ENCODE peak calls at places on chromosomes 7 and 10, in five cellular contexts. G, Q, R, O and D are unnamed samples. For H3K27me3, the result is how much of the 10 kb centered on the place peaks cover.

GRCh38 chr10:27658788-27659187 is 86.8 kb downstream of the MKX start:
- DNase-seq in R (no peak), O (no peak), Q (no peak), G (no peak), D (peak)

GRCh38 chr10:124237282-124237975 is 144.0 kb upstream of the CHST15 start:
- DNase-seq in G (no peak), Q (no peak), O (no peak), R (no peak), D (no peak)

GRCh38 chr7:150994141-150994837 is 3.5 kb downstream of the NOS3 start:
- DNase-seq in G (peak), Q (no peak), O (no peak), R (no peak), D (no peak)

GRCh38 chr7:3138992-3139391 is 95.3 kb upstream of the CARD11 start:
- DNase-seq in G (no peak), Q (peak), R (no peak), O (no peak), D (no peak)

GRCh38 chr10:115001506-115002381 is 63.7 kb downstream of the TRUB1 start:
- DNase-seq in G (no peak), Q (no peak), O (no peak), R (no peak), D (no peak)

GRCh38 chr10:73577788-73578187 is 13.4 kb downstream of the USP54 start:
- DNase-seq in Q (no peak), G (peak), O (peak), R (peak), D (no peak)

GRCh38 chr7:54992876-54993490 is 25.8 kb upstream of the EGFR start:
- DNase-seq in O (no peak), G (no peak), R (no peak), Q (no peak), D (peak)

GRCh38 chr7:81260152-81260551 is 341.3 kb upstream of the SEMA3C start:
- DNase-seq in Q (no peak), G (no peak), R (no peak), O (no peak), D (no peak)

GRCh38 chr10:29470355-29470705 is 164.4 kb downstream of the SVIL start:
- DNase-seq in G (peak), Q (no peak), O (no peak), R (peak), D (no peak)

GRCh38 chr10:43208147-43209063 is 58.5 kb downstream of the RASGEF1A start:
- DNase-seq in O (no peak), R (no peak), G (no peak), Q (peak), D (no peak)

GRCh38 chr7:121755286-121755685 is 117.7 kb upstream of the PTPRZ1 start:
- DNase-seq in G (peak), O (no peak), Q (no peak), R (no peak), D (no peak)

GRCh38 chr10:73889014-73889413 is 14.7 kb upstream of the CAMK2G start:
- DNase-seq in O (no peak), G (no peak), Q (peak), R (no peak), D (peak)

GRCh38 chr10:73217628-73218027 is 29.4 kb downstream of the DNAJC9 start:
- DNase-seq in Q (no peak), G (no peak), R (no peak), O (no peak), D (no peak)

GRCh38 chr7:31663072-31663471 is 23.9 kb upstream of the PPP1R17 start:
- DNase-seq in G (no peak), Q (no peak), O (no peak), R (peak), D (no peak)

GRCh38 chr10:35089641-35090161 is 440 bp downstream of the CUL2 start:
- DNase-seq in R (peak), G (peak), O (no peak), Q (no peak), D (no peak)

GRCh38 chr10:63699785-63700184 is 178.6 kb downstream of the REEP3 start:
- DNase-seq in R (no peak), G (no peak), Q (no peak), O (no peak), D (peak)

GRCh38 chr7:145478551-145478950 is 638.0 kb upstream of the CNTNAP2 start:
- DNase-seq in Q (no peak), R (no peak), O (no peak), G (peak), D (no peak)

GRCh38 chr7:132518102-132518838 is 58.0 kb downstream of the PLXNA4 start:
- DNase-seq in R (peak), O (no peak), G (no peak), Q (no peak), D (no peak)

GRCh38 chr10:84269773-84270172 is 24.9 kb downstream of the RGR start:
- DNase-seq in Q (no peak), O (no peak), G (no peak), R (no peak), D (peak)

GRCh38 chr7:139915864-139916716 is 87.0 kb downstream of the TBXAS1 start:
- DNase-seq in Q (peak), O (no peak), G (no peak), R (no peak), D (peak)
- H3K27ac ChIP-seq in Q (peak), O (no peak), G (no peak), R (no peak), D (peak)

GRCh38 chr7:116683786-116684185 is 11.8 kb downstream of the MET start:
- DNase-seq in R (no peak), G (no peak), O (no peak), Q (no peak), D (no peak)
- H3K27me3 ChIP-seq in R (under half), G (under half), O (under half), Q (under half), D (under half)

DNA sequence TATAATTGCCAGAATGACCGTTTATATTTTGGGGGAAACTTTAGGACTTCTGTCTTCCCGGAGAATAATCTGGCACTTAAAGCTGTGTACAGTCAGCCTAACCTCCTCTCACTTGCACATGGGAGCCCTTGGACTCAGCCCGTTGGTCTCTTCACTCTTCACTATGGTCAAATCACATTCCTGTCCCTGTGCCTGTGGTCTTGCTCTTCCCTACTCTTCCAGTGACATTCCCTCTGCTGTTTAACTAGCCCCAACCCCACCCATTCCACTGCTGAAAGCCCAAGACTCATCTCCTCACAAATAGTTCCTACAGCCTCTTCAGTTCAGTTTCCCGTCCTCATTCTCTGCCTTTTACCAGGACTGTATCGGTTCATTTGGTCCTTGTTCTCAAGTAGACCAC is 135.0 kb downstream of the DYNC1I1 start:
- DNase-seq in R (no peak), Q (no peak), O (no peak), G (no peak), D (no peak)
- H3K27ac ChIP-seq in R (no peak), Q (no peak), O (no peak), G (no peak), D (no peak)

GRCh38 chr7:49773082-49773938 is at the start of gene VWC2:
- DNase-seq in O (no peak), Q (no peak), R (peak), G (peak), D (no peak)
- H3K27me3 ChIP-seq in O (under half), Q (half or more), R (half or more), G (half or more), D (under half)

DNA sequence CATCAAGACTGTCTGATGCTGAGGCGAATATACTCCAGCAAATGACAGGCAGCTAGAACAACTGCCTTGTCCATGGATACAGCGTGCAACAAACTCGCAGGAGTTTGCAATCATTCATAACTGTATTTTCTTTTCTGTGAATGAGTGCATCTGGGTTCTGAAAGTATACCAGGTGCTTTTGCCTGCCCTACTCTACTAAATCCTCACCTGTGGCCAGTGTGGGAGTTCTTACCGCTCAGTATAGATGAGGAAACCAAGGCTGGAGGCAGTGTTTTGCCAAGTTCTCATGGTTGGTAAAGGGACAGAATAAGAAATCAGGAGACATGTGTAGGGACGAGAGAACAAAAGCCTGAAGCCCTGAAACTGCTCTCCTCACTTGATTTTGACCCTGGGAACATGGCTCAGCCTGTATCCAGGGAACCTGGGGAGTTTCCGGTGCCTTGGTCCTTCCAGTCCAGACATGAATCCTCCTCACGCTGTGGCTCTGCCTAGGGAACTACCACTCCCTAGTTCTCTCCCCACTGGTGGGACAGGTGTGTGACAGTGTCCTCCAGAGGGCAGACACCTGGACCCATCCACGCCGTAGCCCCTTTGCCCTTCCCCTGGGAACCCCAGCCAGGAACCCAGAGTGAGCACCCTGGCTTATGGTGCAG is 142.0 kb downstream of the CDH23 start:
- DNase-seq in R (no peak), G (no peak), O (no peak), Q (no peak), D (no peak)
- H3K27ac ChIP-seq in R (no peak), G (no peak), O (no peak), Q (no peak), D (no peak)

GRCh38 chr10:30591249-30591670 is 38.3 kb downstream of the LYZL2 start:
- DNase-seq in O (no peak), G (peak), Q (no peak), R (peak), D (peak)

GRCh38 chr10:30594077-30594476 is 35.5 kb downstream of the LYZL2 start:
- DNase-seq in O (no peak), R (no peak), G (no peak), Q (no peak), D (no peak)

GRCh38 chr10:30587522-30588031 is 42.0 kb downstream of the LYZL2 start:
- DNase-seq in G (no peak), R (no peak), O (no peak), Q (no peak), D (no peak)

GRCh38 chr10:30586828-30587227 is 42.7 kb downstream of the LYZL2 start:
- DNase-seq in Q (no peak), G (no peak), R (no peak), O (no peak), D (no peak)

DNA sequence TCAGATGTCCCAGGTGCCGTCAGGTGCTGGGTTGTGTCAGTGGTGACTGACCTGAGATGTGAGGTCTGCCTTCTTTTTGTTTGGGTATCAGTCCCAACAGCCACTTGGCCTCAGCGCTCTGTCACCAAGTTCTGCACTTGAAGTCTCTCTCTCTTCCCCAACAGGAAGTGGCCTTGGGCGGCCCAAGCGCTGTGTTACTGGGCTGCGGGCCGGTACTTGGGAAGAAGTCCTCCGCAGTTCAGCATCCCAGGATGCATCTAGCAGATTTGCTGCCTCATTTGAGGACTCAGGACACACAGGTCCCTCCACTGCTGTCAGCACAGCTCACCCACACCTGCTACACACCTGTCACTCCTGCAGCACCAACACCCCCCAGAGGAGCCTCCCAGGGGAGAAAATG is 40.1 kb downstream of the LYZL2 start:
- DNase-seq in R (no peak), Q (no peak), O (no peak), G (no peak), D (no peak)
- H3K27me3 ChIP-seq in R (under half), Q (under half), O (under half), G (under half), D (under half)

GRCh38 chr10:19845963-19846362 is 29.7 kb downstream of the PLXDC2 start:
- DNase-seq in O (no peak), G (no peak), Q (no peak), R (no peak), D (no peak)
- H3K27ac ChIP-seq in O (no peak), G (no peak), Q (no peak), R (no peak), D (no peak)